ENCODE peak calls at places on chromosomes 7 and 10, in five cellular contexts. T is cardiac muscle cell, W is tibial nerve, M is NT2/D1, S is endodermal cell. H is an unnamed sample. For H3K9me3, the result is how much of the 10 kb centered on the place peaks cover.

GRCh38 chr10:51422311-51423120 is 276.9 kb downstream of the CSTF2T start:
- DNase-seq in W (peak), S (peak), T (peak), M (peak), H (no peak)

GRCh38 chr10:71805776-71806705 is 32.7 kb upstream of the VSIR start:
- DNase-seq in W (no peak), M (no peak), S (peak), T (peak), H (peak)

GRCh38 chr10:18615618-18616017 is 35.8 kb downstream of the NSUN6 start:
- DNase-seq in T (no peak), W (no peak), M (no peak), S (no peak), H (no peak)

GRCh38 chr7:85423209-85423895 is 236.5 kb upstream of the SEMA3D start:
- DNase-seq in W (no peak), M (no peak), S (peak), T (no peak), H (no peak)

GRCh38 chr7:112001089-112001826 is 204.9 kb downstream of the DOCK4 start:
- DNase-seq in M (no peak), S (no peak), T (peak), W (no peak), H (peak)

GRCh38 chr10:96509017-96509641 is 4.6 kb downstream of the TLL2 start:
- DNase-seq in S (peak), W (no peak), T (peak), M (peak), H (peak)

GRCh38 chr7:106375499-106375898 is 90.7 kb upstream of the NAMPT start:
- DNase-seq in W (no peak), T (no peak), M (no peak), S (no peak), H (no peak)

GRCh38 chr7:19971941-19972340 is 198.5 kb upstream of the TMEM196 start:
- DNase-seq in T (no peak), M (no peak), W (no peak), S (no peak), H (no peak)

GRCh38 chr7:32221756-32222155 is 151.5 kb upstream of the PDE1C start:
- DNase-seq in W (no peak), S (peak), T (no peak), M (no peak), H (no peak)

GRCh38 chr7:561631-562393 is 42.2 kb upstream of the PDGFA start:
- DNase-seq in M (no peak), T (no peak), W (no peak), S (no peak), H (no peak)

GRCh38 chr10:60044221-60044620 is 137.9 kb upstream of the CCDC6 start:
- DNase-seq in M (no peak), S (no peak), W (no peak), T (peak), H (peak)

GRCh38 chr10:77179015-77179695 is 458.5 kb downstream of the KCNMA1 start:
- DNase-seq in T (peak), W (peak), M (no peak), S (peak), H (peak)

GRCh38 chr10:122123186-122123585 is 134.2 kb downstream of the TACC2 start:
- DNase-seq in T (no peak), M (no peak), W (no peak), S (no peak), H (no peak)

GRCh38 chr7:22561895-22562593 is 62.1 kb upstream of the STEAP1B start:
- DNase-seq in W (no peak), S (peak), M (no peak), T (peak), H (no peak)

GRCh38 chr7:1715671-1716074 is 45.6 kb downstream of the ELFN1 start:
- DNase-seq in S (peak), T (no peak), M (no peak), W (no peak), H (peak)

GRCh38 chr10:65618125-65618524 is 1307.7 kb upstream of the LRRTM3 start:
- DNase-seq in S (no peak), W (no peak), M (no peak), T (peak), H (no peak)

GRCh38 chr10:131199646-131200045 is 111.9 kb downstream of the TCERG1L start:
- DNase-seq in W (no peak), S (peak), M (no peak), T (no peak), H (no peak)

GRCh38 chr10:131201741-131202515 is 109.6 kb downstream of the TCERG1L start:
- DNase-seq in W (no peak), S (peak), M (no peak), T (no peak), H (peak)

GRCh38 chr10:131198843-131199242 is 112.7 kb downstream of the TCERG1L start:
- DNase-seq in T (no peak), W (no peak), S (peak), M (no peak), H (no peak)

GRCh38 chr10:131202964-131203363 is 108.6 kb downstream of the TCERG1L start:
- DNase-seq in M (no peak), W (no peak), S (no peak), T (no peak), H (no peak)

GRCh38 chr10:131200856-131201470 is 110.6 kb downstream of the TCERG1L start:
- DNase-seq in W (no peak), T (no peak), M (no peak), S (peak), H (no peak)
- H3K9me3 ChIP-seq in W (under half), T (under half), M (under half), S (under half), H (under half)

DNA sequence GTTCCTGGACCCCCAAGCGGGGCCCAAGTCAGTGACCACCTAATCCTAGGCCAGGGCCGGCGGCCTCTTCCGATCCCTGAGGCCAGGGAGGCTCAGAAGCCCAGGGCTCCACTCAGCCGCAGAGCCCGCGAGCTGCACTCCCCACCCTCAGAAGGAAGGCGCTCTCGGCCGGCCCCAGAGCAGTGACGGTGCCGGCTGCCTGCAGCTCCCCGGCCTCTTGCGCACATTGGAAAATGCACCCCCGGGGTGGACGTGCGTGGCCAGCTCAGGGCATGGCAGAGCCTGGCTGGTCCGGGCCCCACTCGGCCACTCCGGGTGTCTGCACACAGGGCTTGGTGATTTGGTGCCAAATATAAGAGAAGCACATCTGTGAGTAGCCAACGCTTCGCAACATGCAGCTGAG is 269.1 kb downstream of the PTPRN2 start:
- DNase-seq in W (no peak), M (no peak), T (no peak), S (peak), H (peak)
- H3K9me3 ChIP-seq in W (under half), M (under half), T (under half), S (half or more), H (under half)

GRCh38 chr10:42488416-42488815 is 150.0 kb downstream of the ZNF33B start:
- DNase-seq in M (no peak), T (peak), S (no peak), W (no peak), H (peak)
- H3K9me3 ChIP-seq in M (under half), T (under half), S (half or more), W (under half), H (under half)

DNA sequence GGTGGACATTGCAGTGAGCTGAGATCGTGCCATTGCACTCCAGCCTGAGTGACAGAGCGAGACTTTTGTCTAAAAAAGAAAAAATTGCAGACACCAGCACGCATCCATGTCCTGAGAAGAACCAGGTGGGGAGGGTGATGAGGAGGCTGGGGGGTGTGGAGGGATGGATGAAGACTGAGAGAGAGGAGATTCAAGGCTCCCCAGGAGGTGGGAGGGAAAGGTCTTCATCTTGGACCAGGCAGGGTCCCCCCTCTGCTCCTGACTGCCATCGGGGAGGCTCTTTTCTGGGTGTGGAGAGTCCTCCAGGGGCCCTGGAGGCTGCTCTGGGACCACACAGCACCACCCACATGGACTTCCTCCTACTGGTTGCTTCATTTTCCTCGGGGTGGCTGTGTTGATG is 1.5 kb downstream of the SCART1 start:
- DNase-seq in M (no peak), S (no peak), W (no peak), T (no peak), H (peak)
- H3K9me3 ChIP-seq in M (under half), S (under half), W (under half), T (under half), H (under half)

DNA sequence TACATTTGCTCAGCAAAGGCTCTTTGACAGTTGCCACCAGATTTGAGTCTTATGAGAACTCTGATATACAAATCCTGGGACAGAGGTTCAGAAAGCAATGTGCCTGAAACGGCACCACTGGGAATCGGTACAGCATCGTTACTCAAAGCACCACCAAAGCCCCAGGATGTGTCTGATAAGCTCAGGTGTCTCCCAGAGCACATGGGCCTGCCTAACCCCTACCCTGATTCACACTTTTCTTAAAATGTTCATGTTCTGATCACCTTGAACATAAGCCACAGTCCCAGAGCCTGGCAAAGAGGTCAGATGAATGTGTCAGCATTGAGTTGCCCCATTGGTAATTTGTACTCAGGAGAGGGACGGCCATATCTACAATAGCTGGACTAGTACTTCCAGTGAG is 545.8 kb upstream of the AUTS2 start:
- DNase-seq in W (no peak), S (no peak), T (no peak), M (no peak), H (no peak)
- H3K9me3 ChIP-seq in W (under half), S (under half), T (under half), M (under half), H (under half)

H was measured in osteoblast.